ENCODE peak calls at places on chromosomes 7 and 10, in ten cellular contexts. One of them, this sample, is unnamed.

GRCh38 chr10:97905276-97905675 is 55.6 kb downstream of the GOLGA7B start:
- DNase-seq in transverse colon: no peak
- DNase-seq in HCT116: no peak
- DNase-seq in lower leg skin: no peak
- DNase-seq in GM12878: no peak
- DNase-seq in Peyer's patch: no peak
- DNase-seq in A549: no peak
- DNase-seq in stomach: no peak
- DNase-seq in tibial nerve: no peak
- DNase-seq in thyroid gland: no peak
- DNase-seq in this sample: no peak

GRCh38 chr10:131346456-131346855 is 34.9 kb upstream of the TCERG1L start:
- DNase-seq in transverse colon: no peak
- DNase-seq in GM12878: no peak
- DNase-seq in lower leg skin: no peak
- DNase-seq in tibial nerve: no peak
- DNase-seq in stomach: no peak
- DNase-seq in Peyer's patch: no peak
- DNase-seq in HCT116: no peak
- DNase-seq in A549: no peak
- DNase-seq in thyroid gland: no peak
- DNase-seq in this sample: no peak

GRCh38 chr10:125982256-125982948 is 86.0 kb downstream of the FANK1 start:
- DNase-seq in transverse colon: peak
- DNase-seq in stomach: no peak
- DNase-seq in tibial nerve: peak
- DNase-seq in GM12878: peak
- DNase-seq in HCT116: peak
- DNase-seq in A549: peak
- DNase-seq in Peyer's patch: no peak
- DNase-seq in thyroid gland: peak
- DNase-seq in lower leg skin: peak
- DNase-seq in this sample: no peak

GRCh38 chr10:88080213-88080612 is 216.8 kb downstream of the PTEN start:
- DNase-seq in A549: no peak
- DNase-seq in lower leg skin: no peak
- DNase-seq in thyroid gland: peak
- DNase-seq in transverse colon: no peak
- DNase-seq in GM12878: no peak
- DNase-seq in HCT116: no peak
- DNase-seq in tibial nerve: no peak
- DNase-seq in Peyer's patch: no peak
- DNase-seq in stomach: peak
- DNase-seq in this sample: no peak

GRCh38 chr7:105011771-105012502 is 2.1 kb upstream of the KMT2E start:
- DNase-seq in transverse colon: peak
- DNase-seq in A549: no peak
- DNase-seq in lower leg skin: no peak
- DNase-seq in thyroid gland: peak
- DNase-seq in GM12878: no peak
- DNase-seq in tibial nerve: no peak
- DNase-seq in Peyer's patch: peak
- DNase-seq in stomach: no peak
- DNase-seq in HCT116: no peak
- DNase-seq in this sample: peak

GRCh38 chr7:157683251-157684156 is 346.7 kb downstream of the DNAJB6 start:
- DNase-seq in tibial nerve: no peak
- DNase-seq in stomach: no peak
- DNase-seq in HCT116: no peak
- DNase-seq in GM12878: no peak
- DNase-seq in lower leg skin: no peak
- DNase-seq in transverse colon: no peak
- DNase-seq in A549: no peak
- DNase-seq in thyroid gland: no peak
- DNase-seq in Peyer's patch: no peak
- DNase-seq in this sample: no peak

GRCh38 chr10:120483006-120483405 is 26.0 kb downstream of the PLPP4 start:
- DNase-seq in thyroid gland: no peak
- DNase-seq in HCT116: no peak
- DNase-seq in lower leg skin: no peak
- DNase-seq in A549: no peak
- DNase-seq in GM12878: no peak
- DNase-seq in Peyer's patch: no peak
- DNase-seq in stomach: no peak
- DNase-seq in tibial nerve: no peak
- DNase-seq in transverse colon: no peak
- DNase-seq in this sample: no peak

GRCh38 chr7:134062460-134062859 is 64.7 kb upstream of the LRGUK start:
- DNase-seq in GM12878: no peak
- DNase-seq in Peyer's patch: no peak
- DNase-seq in stomach: no peak
- DNase-seq in thyroid gland: peak
- DNase-seq in transverse colon: no peak
- DNase-seq in HCT116: no peak
- DNase-seq in lower leg skin: no peak
- DNase-seq in tibial nerve: no peak
- DNase-seq in A549: no peak
- DNase-seq in this sample: no peak

GRCh38 chr7:129908181-129908580 is 44.6 kb downstream of the UBE2H start:
- DNase-seq in transverse colon: no peak
- DNase-seq in lower leg skin: no peak
- DNase-seq in A549: no peak
- DNase-seq in HCT116: no peak
- DNase-seq in Peyer's patch: no peak
- DNase-seq in stomach: no peak
- DNase-seq in GM12878: no peak
- DNase-seq in tibial nerve: no peak
- DNase-seq in thyroid gland: no peak
- DNase-seq in this sample: no peak

GRCh38 chr10:4937346-4937745 is 25.9 kb upstream of the AKR1C1 start:
- DNase-seq in HCT116: no peak
- DNase-seq in thyroid gland: no peak
- DNase-seq in stomach: no peak
- DNase-seq in Peyer's patch: no peak
- DNase-seq in transverse colon: no peak
- DNase-seq in GM12878: no peak
- DNase-seq in lower leg skin: no peak
- DNase-seq in tibial nerve: no peak
- DNase-seq in A549: no peak
- DNase-seq in this sample: no peak
- TF ChIP-seq CTCF in HCT116: no peak
- TF ChIP-seq CTCF in thyroid gland: no peak
- TF ChIP-seq CTCF in stomach: no peak
- TF ChIP-seq CTCF in Peyer's patch: no peak
- TF ChIP-seq CTCF in transverse colon: no peak
- TF ChIP-seq CTCF in GM12878: no peak
- TF ChIP-seq CTCF in lower leg skin: no peak
- TF ChIP-seq CTCF in tibial nerve: no peak
- TF ChIP-seq CTCF in A549: no peak
- TF ChIP-seq CTCF in this sample: no peak

GRCh38 chr7:114941692-114942091 is 19.8 kb downstream of the MDFIC start:
- DNase-seq in GM12878: no peak
- DNase-seq in Peyer's patch: no peak
- DNase-seq in stomach: no peak
- DNase-seq in tibial nerve: no peak
- DNase-seq in transverse colon: no peak
- DNase-seq in A549: no peak
- DNase-seq in HCT116: no peak
- DNase-seq in lower leg skin: no peak
- DNase-seq in thyroid gland: no peak
- DNase-seq in this sample: no peak

GRCh38 chr7:114944742-114945625 is 23.1 kb downstream of the MDFIC start:
- DNase-seq in thyroid gland: peak
- DNase-seq in HCT116: no peak
- DNase-seq in tibial nerve: peak
- DNase-seq in transverse colon: peak
- DNase-seq in A549: no peak
- DNase-seq in stomach: peak
- DNase-seq in GM12878: no peak
- DNase-seq in Peyer's patch: no peak
- DNase-seq in lower leg skin: peak
- DNase-seq in this sample: no peak

GRCh38 chr7:114943530-114943929 is 21.6 kb downstream of the MDFIC start:
- DNase-seq in thyroid gland: no peak
- DNase-seq in HCT116: no peak
- DNase-seq in GM12878: no peak
- DNase-seq in tibial nerve: no peak
- DNase-seq in stomach: no peak
- DNase-seq in A549: no peak
- DNase-seq in transverse colon: no peak
- DNase-seq in Peyer's patch: no peak
- DNase-seq in lower leg skin: no peak
- DNase-seq in this sample: no peak

GRCh38 chr7:114943953-114944741 is 22.3 kb downstream of the MDFIC start:
- DNase-seq in Peyer's patch: no peak
- DNase-seq in transverse colon: no peak
- DNase-seq in tibial nerve: no peak
- DNase-seq in thyroid gland: no peak
- DNase-seq in stomach: no peak
- DNase-seq in GM12878: no peak
- DNase-seq in HCT116: no peak
- DNase-seq in lower leg skin: no peak
- DNase-seq in A549: no peak
- DNase-seq in this sample: no peak

GRCh38 chr7:114942443-114943175 is 20.7 kb downstream of the MDFIC start:
- DNase-seq in GM12878: no peak
- DNase-seq in thyroid gland: no peak
- DNase-seq in tibial nerve: no peak
- DNase-seq in Peyer's patch: no peak
- DNase-seq in A549: no peak
- DNase-seq in transverse colon: no peak
- DNase-seq in stomach: no peak
- DNase-seq in lower leg skin: no peak
- DNase-seq in HCT116: no peak
- DNase-seq in this sample: no peak
- TF ChIP-seq POLR2A in GM12878: no peak
- TF ChIP-seq POLR2A in thyroid gland: no peak
- TF ChIP-seq POLR2A in tibial nerve: no peak
- TF ChIP-seq POLR2A in Peyer's patch: no peak
- TF ChIP-seq POLR2A in A549: no peak
- TF ChIP-seq POLR2A in transverse colon: no peak
- TF ChIP-seq POLR2A in stomach: no peak
- TF ChIP-seq POLR2A in lower leg skin: no peak
- TF ChIP-seq POLR2A in HCT116: no peak
- TF ChIP-seq POLR2A in this sample: no peak

GRCh38 chr7:90520484-90520883 is 51.0 kb downstream of the PTTG1IP2 start:
- DNase-seq in Peyer's patch: no peak
- DNase-seq in tibial nerve: no peak
- DNase-seq in GM12878: no peak
- DNase-seq in A549: no peak
- DNase-seq in transverse colon: no peak
- DNase-seq in HCT116: peak
- DNase-seq in stomach: no peak
- DNase-seq in lower leg skin: no peak
- DNase-seq in thyroid gland: no peak
- DNase-seq in this sample: no peak
- TF ChIP-seq CTCF in Peyer's patch: no peak
- TF ChIP-seq CTCF in tibial nerve: no peak
- TF ChIP-seq CTCF in GM12878: peak
- TF ChIP-seq CTCF in A549: no peak
- TF ChIP-seq CTCF in transverse colon: peak
- TF ChIP-seq CTCF in HCT116: peak
- TF ChIP-seq CTCF in stomach: no peak
- TF ChIP-seq CTCF in lower leg skin: no peak
- TF ChIP-seq CTCF in thyroid gland: peak
- TF ChIP-seq CTCF in this sample: peak

GRCh38 chr7:474605-475424 is 44.8 kb downstream of the PDGFA start:
- DNase-seq in Peyer's patch: no peak
- DNase-seq in thyroid gland: no peak
- DNase-seq in stomach: no peak
- DNase-seq in transverse colon: no peak
- DNase-seq in tibial nerve: no peak
- DNase-seq in A549: no peak
- DNase-seq in HCT116: no peak
- DNase-seq in GM12878: no peak
- DNase-seq in lower leg skin: no peak
- DNase-seq in this sample: peak
- TF ChIP-seq POLR2A in Peyer's patch: no peak
- TF ChIP-seq POLR2A in thyroid gland: no peak
- TF ChIP-seq POLR2A in stomach: no peak
- TF ChIP-seq POLR2A in transverse colon: no peak
- TF ChIP-seq POLR2A in tibial nerve: no peak
- TF ChIP-seq POLR2A in A549: no peak
- TF ChIP-seq POLR2A in HCT116: no peak
- TF ChIP-seq POLR2A in GM12878: no peak
- TF ChIP-seq POLR2A in lower leg skin: no peak
- TF ChIP-seq POLR2A in this sample: no peak

DNA sequence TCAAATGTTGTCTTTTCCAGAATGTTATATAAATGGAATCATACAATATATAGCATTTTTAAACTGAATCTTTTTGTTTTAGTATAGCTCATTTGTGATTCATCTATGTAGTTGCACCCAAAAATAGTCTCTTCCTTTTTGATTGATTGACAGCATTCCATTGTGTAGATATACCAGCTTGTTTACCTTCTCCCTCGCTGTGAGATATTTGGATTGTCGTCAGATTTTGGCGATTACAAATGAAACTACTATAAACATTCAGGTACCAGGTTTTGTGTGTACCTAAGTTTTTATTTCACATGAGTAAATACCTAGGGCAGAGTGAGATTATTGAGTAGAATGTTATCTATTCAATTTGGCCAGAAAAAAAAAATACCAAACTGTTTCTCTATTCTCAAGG is 584.7 kb upstream of the SORCS1 start:
- DNase-seq in Peyer's patch: no peak
- DNase-seq in thyroid gland: no peak
- DNase-seq in HCT116: no peak
- DNase-seq in GM12878: no peak
- DNase-seq in tibial nerve: no peak
- DNase-seq in stomach: no peak
- DNase-seq in A549: no peak
- DNase-seq in transverse colon: no peak
- DNase-seq in lower leg skin: no peak
- DNase-seq in this sample: no peak
- TF ChIP-seq CTCF in Peyer's patch: no peak
- TF ChIP-seq CTCF in thyroid gland: no peak
- TF ChIP-seq CTCF in HCT116: no peak
- TF ChIP-seq CTCF in GM12878: no peak
- TF ChIP-seq CTCF in tibial nerve: no peak
- TF ChIP-seq CTCF in stomach: no peak
- TF ChIP-seq CTCF in A549: no peak
- TF ChIP-seq CTCF in transverse colon: no peak
- TF ChIP-seq CTCF in lower leg skin: no peak
- TF ChIP-seq CTCF in this sample: no peak

This sample was measured in right lobe of liver.